ENCODE peak calls at places on chromosome 22, in ten cellular contexts. A is right atrium auricular region; H is uterus; J is neural progenitor cell; U is foreskin fibroblast; P is DND-41; G is psoas muscle; Y is CD4-positive, alpha-beta T cell; E is tibial nerve; L is thyroid gland. K is an unnamed sample.
A peak's percentile ranks its signal among the peaks of the same experiment; 100 is the strongest.

GRCh38 chr22:46085831-46086576 is 64.3 kb upstream of the PPARA start:
- DNase-seq in P (no peak), U (peak; percentile 74), J (no peak), A (peak; percentile 87), H (peak; percentile 85), Y (no peak), G (peak; percentile 92), E (peak; percentile 58), L (no peak), K (peak; percentile 90)

GRCh38 chr22:41290262-41291221 is 4.6 kb upstream of the RANGAP1 start:
- DNase-seq in L (peak; percentile 24), E (no peak), H (no peak), P (no peak), U (peak; percentile 67), J (peak; percentile 52), A (no peak), G (no peak), Y (no peak), K (no peak)

GRCh38 chr22:47293368-47294221 is 531.1 kb downstream of the TBC1D22A start:
- DNase-seq in L (no peak), H (peak; percentile 1), U (no peak), Y (no peak), A (peak; percentile 11), J (no peak), E (no peak), P (no peak), G (no peak), K (no peak)

GRCh38 chr22:46054091-46054877 is 77.3 kb upstream of the WNT7B start:
- DNase-seq in P (peak; percentile 67), J (no peak), U (peak; percentile 76), H (peak; percentile 85), L (peak; percentile 65), Y (no peak), E (peak; percentile 58), A (no peak), G (peak; percentile 87), K (peak; percentile 90)

GRCh38 chr22:49827307-49827852 is 293 bp downstream of the BRD1 start:
- DNase-seq in U (no peak), J (peak; percentile 67), Y (no peak), L (no peak), G (no peak), A (no peak), P (no peak), E (no peak), H (no peak), K (no peak)

GRCh38 chr22:20810645-20811044 is 36.7 kb downstream of the SERPIND1 start:
- DNase-seq in Y (no peak), G (no peak), U (no peak), H (no peak), E (no peak), P (no peak), A (no peak), L (no peak), J (no peak), K (no peak)

GRCh38 chr22:45972091-45972867 is 4.7 kb downstream of the WNT7B start:
- DNase-seq in P (no peak), U (no peak), E (no peak), L (no peak), A (no peak), G (no peak), J (peak; percentile 59), Y (no peak), H (no peak), K (no peak)

GRCh38 chr22:41009222-41009948 is 58.2 kb downstream of the RBX1 start:
- DNase-seq in L (no peak), J (no peak), P (no peak), A (no peak), U (peak; percentile 85), E (no peak), Y (no peak), H (no peak), G (no peak), K (no peak)

GRCh38 chr22:41508770-41509170 is 35.5 kb downstream of the POLR3H start:
- DNase-seq in P (no peak), L (no peak), J (no peak), A (no peak), Y (no peak), G (peak; percentile 53), U (no peak), H (no peak), E (no peak), K (peak; percentile 75)

GRCh38 chr22:17084554-17085276 is at the start of gene IL17RA:
- DNase-seq in A (peak; percentile 87), P (peak; percentile 96), E (peak; percentile 78), G (peak; percentile 91), H (peak; percentile 91), Y (peak; percentile 93), J (peak; percentile 92), U (peak; percentile 86), L (peak; percentile 90), K (peak; percentile 94)

GRCh38 chr22:31075961-31076360 is 5.2 kb upstream of the SMTN start:
- DNase-seq in L (peak; percentile 37), Y (no peak), E (peak; percentile 73), A (peak; percentile 90), P (no peak), H (peak; percentile 93), J (no peak), U (peak; percentile 88), G (peak; percentile 94), K (peak; percentile 93)

GRCh38 chr22:46293591-46294260 is 2.9 kb upstream of the GTSE1 start:
- DNase-seq in H (no peak), E (no peak), U (peak; percentile 86), G (peak; percentile 77), Y (no peak), P (peak; percentile 65), L (no peak), J (no peak), A (no peak), K (peak; percentile 82)

GRCh38 chr22:26471522-26471921 is 12.1 kb downstream of the HPS4 start:
- DNase-seq in E (no peak), L (no peak), U (peak; percentile 69), Y (no peak), H (no peak), P (no peak), G (peak; percentile 66), J (no peak), A (no peak), K (no peak)

GRCh38 chr22:31148953-31149627 is 8.8 kb upstream of the PLA2G3 start:
- DNase-seq in J (peak; percentile 83), A (peak; percentile 86), P (peak; percentile 46), G (peak; percentile 80), U (peak; percentile 65), H (peak; percentile 75), L (peak; percentile 85), Y (peak; percentile 18), E (no peak), K (peak; percentile 89)

DNA sequence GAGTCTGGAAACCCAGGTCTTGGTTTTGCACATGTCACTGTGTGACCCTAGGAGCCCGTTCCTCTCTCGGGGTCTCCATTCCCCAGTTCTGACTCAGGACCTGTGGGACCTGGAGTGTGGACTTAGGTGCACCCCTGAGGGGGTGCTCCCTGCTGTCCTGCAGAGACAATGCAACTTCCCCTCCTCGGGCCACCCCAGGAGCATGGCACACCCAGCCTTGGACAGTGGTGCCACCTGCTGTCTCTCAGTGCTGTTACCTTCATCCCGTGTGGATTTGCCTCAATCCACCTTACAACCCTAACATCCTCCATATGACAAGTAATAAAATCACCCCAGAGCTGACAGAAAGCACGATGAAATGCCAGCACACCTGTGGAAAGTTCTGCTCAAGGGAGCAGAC is 27.5 kb upstream of the CRYBB3 start:
- DNase-seq in P (no peak), J (no peak), U (no peak), A (no peak), L (peak; percentile 34), Y (peak; percentile 4), G (peak; percentile 46), E (no peak), H (no peak), K (no peak)
- TF ChIP-seq CTCF in P (peak; percentile 37), J (peak; percentile 29), U (no peak), A (peak; percentile 72), L (peak; percentile 30), Y (peak; percentile 61), G (peak; percentile 64), E (peak; percentile 33), H (peak; percentile 47), K (peak; percentile 23)

DNA sequence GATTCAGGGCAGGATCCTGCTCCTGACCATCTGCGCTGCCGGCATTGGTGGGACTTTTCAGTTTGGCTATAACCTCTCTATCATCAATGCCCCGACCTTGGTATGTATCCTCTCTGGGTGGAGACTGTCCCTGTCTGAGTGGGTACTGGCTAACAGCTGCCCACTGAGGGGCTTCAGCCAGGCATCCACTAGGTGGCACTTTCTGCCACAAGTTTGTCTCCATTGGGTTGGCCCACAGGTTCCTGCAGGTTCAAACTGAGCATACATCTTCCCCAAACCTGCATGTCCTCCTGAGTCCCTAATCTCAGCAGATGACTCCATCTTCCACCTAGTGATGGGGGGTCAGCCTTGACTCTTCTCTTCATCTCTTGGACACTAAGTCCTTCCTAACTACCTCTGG is 4.4 kb downstream of the SLC2A11 start:
- DNase-seq in P (peak; percentile 65), E (no peak), H (no peak), Y (peak; percentile 16), U (no peak), J (peak; percentile 68), L (no peak), A (no peak), G (no peak), K (no peak)
- TF ChIP-seq CTCF in P (peak; percentile 85), E (peak; percentile 26), H (no peak), Y (peak; percentile 26), U (peak; percentile 67), J (peak; percentile 64), L (no peak), A (peak; percentile 63), G (peak; percentile 50), K (no peak)

GRCh38 chr22:35046744-35047462 is 19.1 kb upstream of the ISX start:
- DNase-seq in J (no peak), H (no peak), U (no peak), L (no peak), G (no peak), Y (no peak), E (no peak), P (no peak), A (no peak), K (no peak)

GRCh38 chr22:35043932-35044319 is 22.0 kb upstream of the ISX start:
- DNase-seq in A (no peak), L (no peak), E (no peak), J (no peak), H (no peak), P (no peak), G (no peak), U (no peak), Y (no peak), K (no peak)

GRCh38 chr22:35044607-35045390 is 21.2 kb upstream of the ISX start:
- DNase-seq in P (no peak), A (no peak), E (no peak), J (no peak), L (no peak), G (no peak), U (no peak), Y (no peak), H (no peak), K (no peak)

GRCh38 chr22:35045451-35045850 is 20.5 kb upstream of the ISX start:
- DNase-seq in L (no peak), E (no peak), U (no peak), P (no peak), H (no peak), A (no peak), G (no peak), J (no peak), Y (no peak), K (no peak)

GRCh38 chr22:35043251-35043931 is 22.6 kb upstream of the ISX start:
- DNase-seq in L (no peak), E (no peak), P (no peak), J (no peak), A (no peak), Y (no peak), H (no peak), U (no peak), G (no peak), K (no peak)
- TF ChIP-seq CTCF in L (no peak), E (no peak), P (peak; percentile 46), J (peak; percentile 7), A (no peak), Y (no peak), H (no peak), U (peak; percentile 15), G (no peak), K (no peak)

GRCh38 chr22:37696657-37697539 is at the start of gene TRIOBP:
- DNase-seq in Y (peak; percentile 70), P (peak; percentile 77), J (peak; percentile 98), U (peak; percentile 95), G (peak; percentile 97), A (peak; percentile 96), L (peak; percentile 100), E (peak; percentile 72), H (peak; percentile 91), K (peak; percentile 95)
- TF ChIP-seq CTCF in Y (peak; percentile 9), P (no peak), J (peak; percentile 58), U (peak; percentile 60), G (peak; percentile 44), A (peak; percentile 56), L (peak; percentile 24), E (peak; percentile 58), H (peak; percentile 52), K (peak; percentile 57)

K was measured in sigmoid colon.